ENCODE peak calls at places on chromosome 12, in four cellular contexts. A is natural killer cell; T is left lung; G is activated CD8-positive, alpha-beta T cell treated with anti-CD3 and anti-CD28 coated beads for 36 hours. U is an unnamed sample.

GRCh38 chr12:126030573-126030972 is 965.3 kb downstream of the AACS start:
- ATAC-seq in A (no peak), T (no peak), G (no peak), U (no peak)

GRCh38 chr12:109291531-109292341 is 17.3 kb downstream of the FOXN4 start:
- ATAC-seq in A (no peak), T (peak; percentile 83), G (peak; percentile 62), U (peak; percentile 75)

GRCh38 chr12:75724913-75725312 is 213.5 kb upstream of the KRR1 start:
- ATAC-seq in A (no peak), T (peak; percentile 68), G (no peak), U (peak; percentile 42)

GRCh38 chr12:94427520-94428381 is 31.9 kb downstream of the CEP83 start:
- ATAC-seq in A (no peak), T (peak; percentile 71), G (peak; percentile 79), U (peak; percentile 84)

GRCh38 chr12:124551268-124552144 is 15.9 kb downstream of the NCOR2 start:
- ATAC-seq in A (no peak), T (peak; percentile 30), G (no peak), U (peak; percentile 17)

GRCh38 chr12:101235686-101236085 is 25.6 kb upstream of the SLC5A8 start:
- ATAC-seq in A (no peak), T (no peak), G (no peak), U (no peak)

GRCh38 chr12:126914170-126914796 is 1352.7 kb upstream of the TMEM132C start:
- ATAC-seq in A (no peak), T (no peak), G (no peak), U (no peak)

GRCh38 chr12:71303199-71303598 is 136.4 kb upstream of the LGR5 start:
- ATAC-seq in A (no peak), T (no peak), G (no peak), U (no peak)

GRCh38 chr12:55718650-55719275 is 1.4 kb upstream of the RDH5 start:
- ATAC-seq in A (no peak), T (no peak), G (no peak), U (no peak)

GRCh38 chr12:6145584-6145983 is 21.1 kb upstream of the VWF start:
- ATAC-seq in A (no peak), T (no peak), G (no peak), U (no peak)

GRCh38 chr12:64595863-64596793 is 14.2 kb upstream of the RASSF3 start:
- ATAC-seq in A (peak; percentile 52), T (peak; percentile 73), G (no peak), U (no peak)

GRCh38 chr12:76457818-76458217 is 101.8 kb downstream of the OSBPL8 start:
- ATAC-seq in A (no peak), T (no peak), G (no peak), U (no peak)

DNA sequence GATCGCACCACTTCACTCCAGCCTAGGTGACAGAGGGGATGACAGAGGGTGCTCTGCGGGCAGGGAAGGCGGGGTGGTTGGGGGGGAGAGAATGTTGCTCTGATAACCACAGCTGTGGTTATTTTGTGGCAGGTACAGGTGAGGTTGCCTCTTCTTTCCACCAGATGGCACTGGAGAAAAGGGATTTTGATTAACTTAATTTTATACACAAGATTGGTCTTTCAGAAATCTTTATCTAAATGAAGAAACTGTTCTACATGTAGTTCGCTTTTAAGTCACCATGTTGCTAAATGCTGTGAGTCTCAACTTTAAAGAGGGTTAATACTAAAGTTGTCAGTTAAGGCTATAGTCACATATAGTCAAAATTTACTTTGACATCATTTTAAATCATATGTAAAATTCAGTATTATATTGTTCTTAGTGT is 25.7 kb downstream of the FGF23 start:
- ATAC-seq in A (peak; percentile 44), T (peak; percentile 50), G (peak; percentile 86), U (no peak)
- TF ChIP-seq CTCF in A (no peak), T (no peak), G (peak; percentile 67), U (peak; percentile 29)

GRCh38 chr12:43278268-43278832 is 273.7 kb downstream of the ADAMTS20 start:
- ATAC-seq in A (no peak), T (no peak), G (no peak), U (no peak)

GRCh38 chr12:43267782-43268181 is 284.2 kb downstream of the ADAMTS20 start:
- ATAC-seq in A (no peak), T (no peak), G (no peak), U (no peak)

GRCh38 chr12:43271659-43272058 is 280.3 kb downstream of the ADAMTS20 start:
- ATAC-seq in A (no peak), T (no peak), G (no peak), U (no peak)

GRCh38 chr12:43277630-43278267 is 274.3 kb downstream of the ADAMTS20 start:
- ATAC-seq in A (no peak), T (no peak), G (no peak), U (no peak)

DNA sequence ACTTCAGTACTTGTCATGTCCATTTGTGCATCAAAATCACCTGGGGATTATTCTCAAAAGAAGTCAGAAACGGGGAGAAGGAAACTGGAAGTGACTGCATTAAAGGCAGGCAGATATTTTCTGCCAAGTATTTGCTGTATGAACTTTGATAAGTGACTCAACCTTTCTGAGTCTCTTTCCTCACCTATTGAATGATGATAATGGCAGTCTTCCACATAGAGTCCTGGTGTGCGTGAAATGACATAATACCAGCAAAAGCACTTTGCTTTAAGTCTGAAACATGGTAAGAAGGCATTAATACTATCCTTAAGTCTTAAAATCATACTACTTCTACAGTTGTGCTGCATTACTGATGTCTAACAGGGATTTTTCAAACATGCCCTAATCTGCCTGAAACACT is 278.5 kb downstream of the ADAMTS20 start:
- ATAC-seq in A (no peak), T (peak; percentile 32), G (no peak), U (no peak)
- TF ChIP-seq CTCF in A (no peak), T (no peak), G (no peak), U (no peak)

GRCh38 chr12:67442896-67443295 is 173.7 kb downstream of the CAND1 start:
- ATAC-seq in A (no peak), T (no peak), G (no peak), U (no peak)

GRCh38 chr12:67444542-67444941 is 175.4 kb downstream of the CAND1 start:
- ATAC-seq in A (no peak), T (no peak), G (no peak), U (no peak)

GRCh38 chr12:67439611-67440010 is 170.5 kb downstream of the CAND1 start:
- ATAC-seq in A (no peak), T (no peak), G (no peak), U (no peak)

GRCh38 chr12:67442347-67442841 is 173.2 kb downstream of the CAND1 start:
- ATAC-seq in A (no peak), T (no peak), G (no peak), U (no peak)

GRCh38 chr12:67441736-67442346 is 172.7 kb downstream of the CAND1 start:
- ATAC-seq in A (peak; percentile 82), T (peak; percentile 99), G (peak; percentile 98), U (peak; percentile 92)
- TF ChIP-seq CTCF in A (peak; percentile 83), T (peak; percentile 62), G (peak; percentile 75), U (peak; percentile 84)

DNA sequence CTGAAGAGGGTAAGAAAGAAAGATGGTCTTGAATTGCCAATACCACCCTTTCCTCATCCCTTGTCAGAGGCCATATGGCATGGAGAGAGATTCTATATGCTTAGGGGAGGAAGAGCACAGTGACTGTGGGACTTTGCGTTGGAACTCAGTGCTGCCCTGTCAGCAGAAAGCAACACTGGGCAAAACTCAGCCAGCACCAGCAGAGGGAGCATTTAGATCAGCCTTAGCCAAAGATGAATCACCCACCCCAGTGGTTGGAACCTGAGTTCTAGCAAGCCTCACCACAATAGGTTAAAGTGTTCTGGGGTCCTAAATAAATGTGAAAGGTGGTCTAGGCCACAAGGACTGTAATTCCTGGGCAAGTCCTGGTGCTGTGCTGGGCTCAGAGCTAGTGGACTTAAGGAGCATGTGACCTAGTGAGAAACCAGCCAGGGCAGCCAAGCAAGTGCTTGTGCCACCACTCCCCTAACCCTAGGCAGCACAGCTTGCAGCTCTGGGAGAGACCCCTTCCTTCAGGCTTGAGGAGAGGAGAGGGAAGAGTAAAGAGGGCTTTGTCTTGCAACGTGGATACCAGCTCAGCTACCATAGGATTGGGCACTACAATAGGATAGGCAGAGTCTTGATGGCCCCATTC is 11.4 kb upstream of the BCAT1 start:
- ATAC-seq in A (no peak), T (peak; percentile 86), G (peak; percentile 91), U (peak; percentile 34)
- TF ChIP-seq CTCF in A (no peak), T (peak; percentile 50), G (peak; percentile 69), U (no peak)

DNA sequence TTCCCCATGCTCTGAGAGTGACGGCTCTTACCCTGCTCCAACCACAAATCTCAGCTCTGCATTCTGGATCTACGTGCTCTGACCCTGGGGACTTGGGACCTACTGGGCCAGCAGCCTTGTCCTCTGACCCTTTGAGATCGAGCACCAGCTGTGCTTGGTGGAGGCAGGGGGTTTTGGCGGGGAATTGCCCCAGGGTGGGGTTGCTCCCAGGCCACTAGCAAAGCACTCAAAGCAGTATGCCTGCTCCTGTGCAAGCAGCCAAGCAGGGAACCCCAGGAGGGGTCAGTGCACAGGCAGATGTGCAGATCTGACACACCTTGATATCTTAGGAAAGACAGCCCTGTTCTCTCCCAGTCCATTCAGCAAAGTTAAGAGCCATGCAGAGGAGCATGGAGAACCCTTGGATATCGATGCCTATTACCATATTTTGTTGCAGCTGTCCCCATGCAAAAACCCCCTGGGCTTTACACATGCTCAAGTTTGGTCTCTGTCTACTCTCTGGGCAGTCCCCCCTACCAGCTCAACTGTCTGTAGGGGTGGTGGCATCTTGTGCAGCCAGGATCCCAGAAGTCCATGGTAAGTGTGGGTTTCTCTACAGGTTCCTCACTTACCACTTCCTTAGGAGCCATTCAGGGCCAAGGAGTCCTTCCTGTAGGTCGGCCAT is 319.0 kb downstream of the TMTC2 start:
- ATAC-seq in A (no peak), T (no peak), G (no peak), U (peak; percentile 19)
- TF ChIP-seq CTCF in A (no peak), T (no peak), G (no peak), U (no peak)